ENCODE peak calls at places on chromosome 15, in six cellular contexts. P, V, J, Z, T and O are unnamed samples.

GRCh38 chr15:99452728-99453643 is 112.8 kb upstream of the MEF2A start:
- DNase-seq in T (no peak), P (peak), J (no peak), Z (peak), V (no peak), O (no peak)

GRCh38 chr15:42048821-42049200 is 28.0 kb upstream of the PLA2G4E start:
- DNase-seq in P (no peak), V (no peak), Z (no peak), J (no peak), T (no peak), O (no peak)

GRCh38 chr15:48507416-48508065 is 138.0 kb downstream of the FBN1 start:
- DNase-seq in P (peak), Z (peak), V (peak), T (no peak), J (peak), O (peak)

GRCh38 chr15:44035781-44036699 is 159.0 kb downstream of the FRMD5 start:
- DNase-seq in P (no peak), V (no peak), T (no peak), J (no peak), Z (no peak), O (no peak)

GRCh38 chr15:78130466-78131294 is 565 bp downstream of the CIB2 start:
- DNase-seq in T (no peak), Z (peak), J (no peak), P (no peak), V (peak), O (no peak)

GRCh38 chr15:96243701-96244100 is 86.8 kb upstream of the NR2F2 start:
- DNase-seq in V (no peak), Z (no peak), P (no peak), T (no peak), J (no peak), O (no peak)

GRCh38 chr15:63573533-63573932 is 23.7 kb upstream of the FBXL22 start:
- DNase-seq in T (no peak), Z (no peak), J (no peak), P (no peak), V (peak), O (no peak)

GRCh38 chr15:63510548-63510940 is 6.2 kb downstream of the USP3 start:
- DNase-seq in T (no peak), Z (no peak), V (no peak), J (no peak), P (no peak), O (no peak)

GRCh38 chr15:72136170-72137051 is 18.2 kb downstream of the SENP8 start:
- DNase-seq in Z (no peak), V (no peak), P (no peak), T (no peak), J (no peak), O (no peak)

GRCh38 chr15:83571820-83572707 is 81.9 kb upstream of the ADAMTSL3 start:
- DNase-seq in P (no peak), V (peak), J (peak), Z (peak), T (no peak), O (peak)

GRCh38 chr15:79433610-79434009 is 1.5 kb downstream of the MINAR1 start:
- DNase-seq in P (no peak), J (no peak), V (no peak), T (no peak), Z (peak), O (no peak)

GRCh38 chr15:79028411-79028964 is 62.1 kb downstream of the RASGRF1 start:
- DNase-seq in V (peak), P (peak), T (peak), J (peak), Z (peak), O (no peak)

GRCh38 chr15:73983211-73983727 is 8.8 kb downstream of the STOML1 start:
- DNase-seq in T (no peak), P (no peak), J (peak), Z (peak), V (no peak), O (no peak)
- TF ChIP-seq JUND in T (no peak), P (no peak), J (peak), Z (peak), V (no peak), O (no peak)

DNA sequence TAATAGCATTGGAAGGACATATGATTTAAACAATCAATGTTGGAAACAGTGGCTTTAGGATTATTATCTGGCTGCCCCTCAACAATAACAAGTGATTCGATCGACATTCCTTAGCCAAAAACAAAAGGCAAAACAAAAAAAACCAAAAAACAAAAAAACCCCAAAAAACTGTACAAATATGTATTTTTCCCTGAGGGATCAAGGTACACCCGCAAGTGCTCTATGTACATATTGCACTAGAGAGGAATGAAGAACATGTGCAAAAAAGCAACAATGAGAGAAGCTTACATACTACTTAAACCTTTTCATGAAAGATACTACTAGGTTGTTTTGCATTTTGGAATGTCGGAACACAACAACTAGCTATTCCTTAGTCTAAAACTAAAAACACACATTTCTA is 14.2 kb upstream of the ICE2 start:
- DNase-seq in J (no peak), T (no peak), V (no peak), Z (no peak), P (peak), O (no peak)
- TF ChIP-seq JUND in J (no peak), T (no peak), V (no peak), Z (no peak), P (no peak), O (no peak)

GRCh38 chr15:35548435-35548834 is 2.5 kb upstream of the DPH6 start:
- DNase-seq in T (no peak), J (no peak), P (no peak), V (peak), Z (no peak), O (no peak)

GRCh38 chr15:35545825-35546580 is at the start of gene DPH6:
- DNase-seq in Z (peak), J (peak), T (no peak), V (peak), P (peak), O (peak)

GRCh38 chr15:35549567-35549966 is 3.6 kb upstream of the DPH6 start:
- DNase-seq in V (peak), J (no peak), P (no peak), T (no peak), Z (no peak), O (no peak)

GRCh38 chr15:35546581-35547381 is 816 bp upstream of the DPH6 start:
- DNase-seq in V (peak), J (no peak), Z (no peak), T (no peak), P (no peak), O (no peak)

DNA sequence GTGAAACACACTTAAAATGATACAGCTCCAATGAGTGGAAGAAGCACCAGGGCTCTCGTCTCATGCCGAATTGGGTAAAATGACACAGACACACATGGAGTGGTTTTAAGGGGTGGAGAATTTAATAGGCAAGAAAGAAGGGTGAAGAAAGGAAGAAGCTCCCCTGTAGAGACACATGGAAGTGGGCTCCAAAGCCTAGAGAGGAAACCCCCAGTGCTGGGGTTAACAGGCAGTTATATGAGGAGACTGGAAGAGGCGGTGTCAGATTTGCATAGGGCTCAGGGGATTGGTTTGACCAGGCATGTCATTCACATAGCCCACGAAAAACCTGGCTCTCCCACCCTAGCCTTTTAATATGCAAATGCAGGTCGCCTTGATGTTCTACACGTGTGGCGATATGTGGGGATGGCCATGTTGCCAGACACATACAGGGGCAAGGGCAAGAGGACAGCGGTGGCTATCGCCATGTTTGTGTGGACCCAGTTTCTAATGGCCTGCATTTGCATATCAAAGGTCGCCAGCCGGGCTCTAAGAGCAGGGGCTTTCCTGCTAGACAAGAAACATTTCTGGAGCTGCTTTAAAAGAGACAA is 1.9 kb upstream of the DPH6 start:
- DNase-seq in Z (no peak), V (peak), P (no peak), J (no peak), T (no peak), O (no peak)
- TF ChIP-seq JUND in Z (no peak), V (no peak), P (no peak), J (no peak), T (no peak), O (no peak)

GRCh38 chr15:29208352-29208751 is 61.3 kb downstream of the NSMCE3 start:
- DNase-seq in J (no peak), V (peak), T (no peak), P (no peak), Z (peak), O (no peak)
- TF ChIP-seq JUND in J (no peak), V (no peak), T (no peak), P (no peak), Z (no peak), O (no peak)

DNA sequence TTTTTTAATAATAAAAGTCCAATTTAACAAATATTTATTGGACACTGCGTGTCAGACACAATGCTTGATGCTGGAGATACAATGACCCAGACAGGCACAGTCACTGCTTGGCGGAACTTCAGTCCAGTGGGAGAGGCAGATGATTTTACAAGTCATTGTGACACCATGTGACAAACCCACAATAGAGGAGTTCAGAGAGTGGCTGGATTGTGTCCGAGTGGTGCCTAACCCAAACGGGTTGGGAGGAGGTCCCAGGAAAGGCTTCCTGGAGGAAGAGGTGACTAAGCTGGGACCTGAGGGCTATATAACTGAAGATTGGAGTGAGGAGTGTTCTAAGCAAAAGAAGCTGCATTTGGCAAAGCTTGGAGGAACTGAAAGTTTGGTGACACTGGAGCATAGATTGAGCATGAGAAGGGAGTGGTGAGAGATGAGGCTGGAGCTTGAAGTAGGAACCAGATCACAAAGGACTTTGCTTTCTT is 41.4 kb downstream of the CRTC3 start:
- DNase-seq in V (peak), P (no peak), J (peak), Z (no peak), T (no peak), O (no peak)
- TF ChIP-seq JUND in V (peak), P (no peak), J (no peak), Z (no peak), T (no peak), O (no peak)

GRCh38 chr15:90101130-90101968 is 919 bp downstream of the IDH2 start:
- DNase-seq in V (peak), T (no peak), J (no peak), P (no peak), Z (peak), O (no peak)
- TF ChIP-seq JUND in V (no peak), T (no peak), J (no peak), P (no peak), Z (no peak), O (no peak)

GRCh38 chr15:70032509-70032908 is 65.2 kb downstream of the TLE3 start:
- DNase-seq in V (no peak), P (no peak), T (no peak), Z (no peak), J (no peak), O (no peak)

GRCh38 chr15:70033109-70033508 is 64.6 kb downstream of the TLE3 start:
- DNase-seq in V (no peak), P (no peak), J (no peak), T (no peak), Z (peak), O (no peak)

GRCh38 chr15:70034596-70034995 is 63.1 kb downstream of the TLE3 start:
- DNase-seq in Z (no peak), V (no peak), P (no peak), J (no peak), T (no peak), O (no peak)

GRCh38 chr15:70034141-70034540 is 63.6 kb downstream of the TLE3 start:
- DNase-seq in V (no peak), J (no peak), Z (no peak), P (no peak), T (no peak), O (no peak)

DNA sequence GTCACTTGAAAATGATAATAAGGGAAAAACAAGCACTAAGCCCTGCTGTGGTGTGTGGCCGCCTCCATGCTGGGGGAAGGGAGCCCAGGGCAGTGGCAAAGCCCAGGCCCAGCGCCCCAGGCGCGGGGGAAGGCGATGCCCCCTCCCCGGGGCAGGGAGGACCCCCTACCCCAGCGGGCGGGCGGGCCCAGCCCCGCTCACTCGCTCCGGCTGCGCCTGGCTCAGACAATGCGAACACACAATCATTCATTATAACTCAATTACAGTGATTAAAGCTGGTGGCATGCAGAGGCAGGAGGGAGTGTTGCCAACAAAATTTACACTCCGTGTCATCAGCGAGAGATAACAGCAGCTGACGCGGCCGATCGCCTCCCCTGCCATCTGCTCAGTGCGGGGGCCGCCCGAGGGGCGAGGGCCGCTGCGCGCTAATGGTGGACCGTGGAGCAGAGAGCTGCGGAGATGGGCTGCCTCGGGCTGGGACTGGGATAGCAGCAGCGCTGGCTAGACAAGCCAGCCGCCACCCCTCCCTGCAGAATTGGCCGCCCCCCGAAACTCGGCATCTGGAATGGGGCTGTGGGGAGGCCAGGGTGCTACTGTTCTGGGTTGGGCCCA is 64.1 kb downstream of the TLE3 start:
- DNase-seq in Z (peak), T (no peak), P (no peak), J (no peak), V (no peak), O (no peak)
- TF ChIP-seq JUND in Z (no peak), T (no peak), P (no peak), J (no peak), V (no peak), O (no peak)

GRCh38 chr15:70101459-70102113 is 3.9 kb upstream of the TLE3 start:
- DNase-seq in V (peak), P (peak), T (no peak), J (peak), Z (peak), O (peak)
- TF ChIP-seq JUND in V (no peak), P (no peak), T (no peak), J (no peak), Z (peak), O (no peak)